ENCODE peak calls at places on chromosomes 4 and X, in seven cellular contexts. X is astrocyte of the cerebellum, K is tibial nerve, F is heart right ventricle, Y is fibroblast of mammary gland, A is endodermal cell, Q is adrenal gland. H is an unnamed sample.
A peak's percentile ranks its signal among the peaks of the same experiment; 100 is the strongest.

GRCh38 chr4:177182156-177182555 is 127.5 kb upstream of the NEIL3 start:
- DNase-seq in X (no peak), K (no peak), F (no peak), Y (peak; percentile 61), A (no peak), Q (no peak), H (no peak)

GRCh38 chr4:81460837-81461233 is 10.9 kb downstream of the RASGEF1B start:
- DNase-seq in X (no peak), K (no peak), F (no peak), Y (no peak), A (no peak), Q (no peak), H (no peak)

GRCh38 chr4:99586747-99587146 is 12.1 kb downstream of the MTTP start:
- DNase-seq in X (no peak), K (no peak), F (no peak), Y (no peak), A (no peak), Q (no peak), H (no peak)

GRCh38 chr4:6152879-6153705 is 47.3 kb downstream of the JAKMIP1 start:
- DNase-seq in X (no peak), K (no peak), F (no peak), Y (no peak), A (no peak), Q (no peak), H (peak; percentile 12)

GRCh38 chr4:183840311-183840710 is 64.8 kb upstream of the STOX2 start:
- DNase-seq in X (peak; percentile 63), K (peak; percentile 91), F (peak; percentile 84), Y (peak; percentile 78), A (peak; percentile 93), Q (peak; percentile 84), H (peak; percentile 81)

GRCh38 chr4:87116230-87116629 is 104.2 kb downstream of the KLHL8 start:
- DNase-seq in X (no peak), K (no peak), F (no peak), Y (no peak), A (no peak), Q (no peak), H (no peak)

GRCh38 chrX:144681501-144681900 is 565.8 kb upstream of the SPANXN1 start:
- DNase-seq in X (no peak), K (no peak), F (no peak), Y (peak; percentile 64), A (no peak), Q (no peak), H (no peak)

GRCh38 chrX:45187731-45188130 is 12.9 kb downstream of the DIPK2B start:
- DNase-seq in X (no peak), K (no peak), F (no peak), Y (no peak), A (no peak), Q (no peak), H (no peak)

GRCh38 chrX:8726031-8726652 is 5.8 kb downstream of the ANOS1 start:
- DNase-seq in X (no peak), K (no peak), F (no peak), Y (peak; percentile 28), A (peak; percentile 57), Q (no peak), H (no peak)

GRCh38 chr4:1198070-1198844 is 25.9 kb upstream of the SPON2 start:
- DNase-seq in X (no peak), K (no peak), F (peak; percentile 13), Y (peak; percentile 90), A (no peak), Q (no peak), H (no peak)

GRCh38 chr4:173489514-173489913 is 40.5 kb downstream of the HAND2 start:
- DNase-seq in X (peak; percentile 91), K (no peak), F (no peak), Y (peak; percentile 85), A (no peak), Q (no peak), H (no peak)

GRCh38 chr4:137664055-137664405 is 131.7 kb upstream of the PCDH18 start:
- DNase-seq in X (peak; percentile 43), K (no peak), F (no peak), Y (peak; percentile 81), A (no peak), Q (no peak), H (no peak)

GRCh38 chrX:13763489-13763888 is 28.9 kb downstream of the OFD1 start:
- DNase-seq in X (no peak), K (no peak), F (peak; percentile 42), Y (no peak), A (no peak), Q (no peak), H (no peak)

DNA sequence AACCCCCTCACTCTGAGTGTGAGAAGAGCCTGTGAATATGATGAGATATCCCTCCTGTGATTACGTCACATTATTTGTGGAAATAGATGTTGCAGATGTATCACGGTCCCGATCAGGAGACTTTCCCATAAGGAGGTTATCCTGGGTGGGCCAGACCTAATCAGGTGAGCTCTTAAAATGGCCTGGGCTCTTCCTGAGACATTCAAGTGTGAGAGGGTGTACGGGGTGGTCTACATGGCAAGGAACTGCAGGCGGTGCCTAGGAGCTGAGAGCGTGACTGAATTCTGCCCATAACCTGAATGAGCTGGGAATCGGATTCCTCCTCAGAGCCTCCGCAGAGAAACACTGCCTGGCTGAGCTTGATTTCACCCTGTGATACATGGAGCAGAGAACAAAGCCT is 12.9 kb upstream of the CENPVL1 start:
- DNase-seq in X (no peak), K (no peak), F (no peak), Y (no peak), A (no peak), Q (no peak), H (no peak)
- TF ChIP-seq CTCF in X (no peak), K (no peak), F (no peak), Y (no peak), A (no peak), Q (no peak), H (no peak)

DNA sequence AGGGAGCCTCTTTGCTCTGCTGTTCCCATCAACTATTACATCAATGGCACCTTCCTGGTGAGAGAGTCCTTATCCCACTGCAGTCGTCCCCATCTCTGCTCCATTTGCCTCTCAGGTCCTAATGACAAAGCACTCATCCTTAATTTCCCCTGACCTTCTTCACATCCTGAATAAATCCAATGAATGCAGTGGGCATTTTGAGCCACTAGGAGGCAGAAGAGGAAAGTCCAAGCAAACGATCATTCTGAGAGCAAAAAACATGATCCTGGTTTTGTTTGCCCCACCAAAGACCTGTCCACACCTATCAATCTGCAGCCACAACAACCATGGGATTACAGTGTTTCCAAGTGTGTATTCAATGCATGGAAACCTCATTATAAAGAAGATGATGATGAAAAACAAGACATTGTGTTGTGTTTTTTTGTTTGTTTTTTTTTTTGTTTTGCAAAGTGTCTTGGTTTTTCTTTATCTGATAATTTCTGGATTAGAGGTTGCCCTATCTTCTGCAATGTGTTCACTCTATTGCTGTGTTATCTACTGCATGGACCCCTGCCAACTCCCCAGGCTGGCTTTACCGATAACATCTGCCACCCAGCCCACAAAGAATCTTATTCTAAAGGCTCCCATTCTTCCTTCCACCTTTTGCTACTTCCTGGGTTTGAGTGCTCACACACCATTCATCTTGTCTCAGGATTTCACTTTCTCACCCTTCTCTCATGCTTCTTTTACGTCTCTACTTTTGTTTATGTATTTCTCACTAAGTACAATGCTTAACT is 207.2 kb downstream of the NLGN4X start:
- DNase-seq in X (peak; percentile 39), K (peak; percentile 35), F (no peak), Y (peak; percentile 21), A (peak; percentile 84), Q (peak; percentile 7), H (peak; percentile 38)
- TF ChIP-seq CTCF in X (peak; percentile 81), K (peak; percentile 39), F (peak; percentile 59), Y (peak; percentile 62), A (peak; percentile 95), Q (peak; percentile 62), H (peak; percentile 17)

DNA sequence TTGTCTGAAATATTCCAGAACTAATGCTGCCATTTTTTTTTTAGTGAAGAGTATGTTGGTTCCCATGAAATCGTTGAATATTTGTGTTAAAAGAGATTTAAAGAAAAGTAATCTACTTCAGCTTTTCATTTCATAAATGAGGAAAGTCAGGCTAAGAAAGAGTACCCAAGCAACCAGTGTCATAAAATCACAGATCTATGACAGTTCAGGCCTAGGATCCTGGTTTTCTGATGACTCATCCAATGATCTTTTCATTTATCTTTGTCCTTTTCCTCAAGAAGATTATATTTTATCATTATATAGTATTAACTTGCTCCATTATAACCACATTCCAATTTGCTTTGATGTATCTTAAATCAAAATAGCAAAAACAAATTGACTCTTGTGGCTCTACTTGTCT is 139.4 kb upstream of the HCCS start:
- DNase-seq in X (no peak), K (no peak), F (no peak), Y (no peak), A (no peak), Q (no peak), H (no peak)
- TF ChIP-seq CTCF in X (no peak), K (no peak), F (no peak), Y (no peak), A (no peak), Q (no peak), H (no peak)

DNA sequence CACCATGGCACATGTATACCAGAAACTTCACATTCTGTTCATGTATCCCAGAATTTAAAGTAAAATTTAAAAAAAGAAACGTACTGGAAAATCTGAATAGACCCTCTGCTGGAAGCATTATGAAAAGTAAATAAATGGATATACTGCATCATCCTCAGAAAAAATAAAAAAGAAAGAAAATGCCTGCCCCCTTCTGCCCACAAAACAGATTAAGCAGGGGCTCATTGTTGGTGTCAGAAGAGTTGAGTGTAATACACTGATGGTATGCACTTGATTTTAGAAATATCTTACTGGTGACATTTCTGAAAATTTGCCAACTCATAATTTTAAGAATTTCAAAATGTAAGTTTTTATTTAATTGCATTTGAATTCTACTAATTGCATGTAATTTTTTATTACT is 77.8 kb downstream of the LRP2BP start:
- DNase-seq in X (no peak), K (no peak), F (no peak), Y (no peak), A (no peak), Q (no peak), H (no peak)
- TF ChIP-seq CTCF in X (no peak), K (no peak), F (no peak), Y (peak; percentile 2), A (peak; percentile 40), Q (no peak), H (no peak)

H was measured in activated CD8-positive, alpha-beta T cell treated with anti-CD3 and anti-CD28 coated beads for 36 hours.